ENCODE peak calls at places on chromosomes 4 and X, in nine cellular contexts. L is NCI-H748 treated with DMSO at 0.1 percent for 48 hours; F is GM03348; N is HTR-8/SVneo; K is dorsolateral prefrontal cortex; X is transverse colon; Q is substantia nigra; G is mucosa of descending colon; O is stimulated activated naive CD8-positive, alpha-beta T cell treated with anti-CD3 and anti-CD28 coated beads, Interleukin-15, amount 100 ng/mL, for 72 hours. D is an unnamed sample.

GRCh38 chrX:20481632-20482031 is 214.9 kb upstream of the RPS6KA3 start:
- DNase-seq in Q (no peak), G (no peak), O (no peak), L (no peak), K (no peak), F (peak; percentile 3), X (no peak), N (no peak), D (no peak)

GRCh38 chrX:110407910-110408545 is 49.4 kb downstream of the RTL9 start:
- DNase-seq in X (peak; percentile 28), O (peak; percentile 27), Q (peak; percentile 62), L (peak; percentile 73), F (peak; percentile 44), G (no peak), K (peak; percentile 46), N (no peak), D (peak; percentile 3)

GRCh38 chr4:53355919-53356521 is 9.8 kb downstream of the SCFD2 start:
- DNase-seq in G (no peak), L (no peak), F (no peak), N (no peak), Q (no peak), X (no peak), O (no peak), K (no peak), D (no peak)

GRCh38 chr4:149371021-149371420 is 444.6 kb downstream of the IQCM start:
- DNase-seq in N (peak; percentile 37), F (peak; percentile 52), O (no peak), L (peak; percentile 18), Q (peak; percentile 3), K (no peak), G (no peak), X (peak; percentile 10), D (no peak)

GRCh38 chrX:130416785-130417184 is 15.0 kb downstream of the RBMX2 start:
- DNase-seq in F (no peak), O (no peak), X (no peak), K (no peak), G (no peak), N (no peak), Q (no peak), L (no peak), D (no peak)

GRCh38 chr4:26557164-26557563 is 26.7 kb upstream of the TBC1D19 start:
- DNase-seq in G (no peak), N (no peak), X (no peak), O (no peak), Q (no peak), F (peak; percentile 87), K (no peak), L (no peak), D (peak; percentile 94)

GRCh38 chrX:154840856-154841255 is 6.4 kb upstream of the SMIM9 start:
- DNase-seq in F (peak; percentile 56), G (no peak), O (no peak), Q (no peak), X (no peak), N (peak; percentile 20), K (no peak), L (peak; percentile 54), D (no peak)

GRCh38 chr4:4499438-4500123 is 42.3 kb downstream of the STX18 start:
- DNase-seq in N (no peak), L (no peak), Q (no peak), X (no peak), F (no peak), K (no peak), O (no peak), G (no peak), D (no peak)

GRCh38 chr4:10178763-10179162 is 62.2 kb upstream of the WDR1 start:
- DNase-seq in X (no peak), L (no peak), K (no peak), Q (no peak), G (no peak), F (no peak), N (no peak), O (no peak), D (no peak)

GRCh38 chrX:16528620-16529019 is 121.3 kb upstream of the S100G start:
- DNase-seq in Q (no peak), K (no peak), F (no peak), O (peak; percentile 1), X (no peak), N (no peak), L (no peak), G (no peak), D (no peak)

GRCh38 chr4:145957307-145957706 is 18.7 kb upstream of the ZNF827 start:
- DNase-seq in G (no peak), K (no peak), L (no peak), N (no peak), F (no peak), X (no peak), O (no peak), Q (no peak), D (no peak)

GRCh38 chrX:43703211-43703791 is 47.2 kb downstream of the MAOA start:
- DNase-seq in N (peak; percentile 26), O (no peak), X (no peak), F (peak; percentile 1), G (no peak), K (no peak), Q (no peak), L (no peak), D (no peak)

GRCh38 chr4:109352941-109353340 is 50.5 kb upstream of the COL25A1 start:
- DNase-seq in Q (no peak), G (no peak), L (no peak), N (no peak), K (no peak), F (no peak), O (no peak), X (no peak), D (no peak)

GRCh38 chr4:151045907-151046306 is 30.8 kb upstream of the LRBA start:
- DNase-seq in Q (no peak), F (no peak), X (no peak), K (no peak), G (no peak), L (peak; percentile 53), O (no peak), N (no peak), D (no peak)

GRCh38 chr4:157997296-157997695 is 175.5 kb downstream of the GASK1B start:
- DNase-seq in O (no peak), L (no peak), K (no peak), F (no peak), G (no peak), N (no peak), Q (no peak), X (no peak), D (no peak)

GRCh38 chrX:133973704-133974103 is 11.7 kb downstream of the GPC3 start:
- DNase-seq in L (no peak), K (no peak), F (no peak), Q (no peak), G (no peak), N (no peak), O (no peak), X (no peak), D (no peak)

GRCh38 chr4:109729563-109730293 is at the start of gene PLA2G12A:
- DNase-seq in X (peak; percentile 89), O (peak; percentile 82), G (peak; percentile 94), F (peak; percentile 96), L (peak; percentile 51), N (peak; percentile 60), K (peak; percentile 80), Q (peak; percentile 56), D (peak; percentile 65)

GRCh38 chr4:126364290-126364978 is 1049.7 kb downstream of the FAT4 start:
- DNase-seq in G (no peak), X (no peak), Q (no peak), N (no peak), F (no peak), K (no peak), O (no peak), L (no peak), D (no peak)

GRCh38 chr4:85825937-85826678 is 351.2 kb downstream of the ARHGAP24 start:
- DNase-seq in Q (peak; percentile 33), L (no peak), O (no peak), K (no peak), X (peak; percentile 24), G (no peak), F (peak; percentile 52), N (peak; percentile 25), D (no peak)

GRCh38 chr4:127165971-127166370 is 466.8 kb upstream of the INTU start:
- DNase-seq in N (no peak), F (no peak), Q (no peak), G (no peak), O (no peak), L (no peak), K (no peak), X (no peak), D (no peak)

D was measured in T1000.